ENCODE peak calls at places on chromosomes 7 and 10, in five cellular contexts. P is GM12878, H is H1, O is HepG2, T is K562. N is an unnamed sample.

GRCh38 chr7:30979027-30979426 is 15.3 kb downstream of the GHRHR start:
- DNase-seq in P (no peak), H (no peak), O (no peak), T (no peak), N (no peak)

GRCh38 chr10:113058175-113058961 is 108.3 kb downstream of the TCF7L2 start:
- DNase-seq in P (no peak), H (no peak), O (peak; percentile 67), T (no peak), N (peak; percentile 44)

GRCh38 chr10:47364366-47364765 is 16.2 kb downstream of the RBP3 start:
- DNase-seq in P (no peak), H (no peak), O (no peak), T (no peak), N (no peak)

GRCh38 chr10:102450374-102451104 is 804 bp downstream of the C10orf95 start:
- DNase-seq in P (peak; percentile 56), H (no peak), O (peak; percentile 75), T (peak; percentile 74), N (peak; percentile 95)

GRCh38 chr7:116120839-116121238 is 89.5 kb upstream of the TES start:
- DNase-seq in P (no peak), H (no peak), O (no peak), T (no peak), N (no peak)

GRCh38 chr10:74262856-74263255 is 111.8 kb downstream of the ADK start:
- DNase-seq in P (no peak), H (no peak), O (no peak), T (no peak), N (no peak)

GRCh38 chr10:77590344-77591237 is 47.0 kb downstream of the KCNMA1 start:
- DNase-seq in P (no peak), H (no peak), O (no peak), T (no peak), N (no peak)

GRCh38 chr10:97914171-97914836 is 64.7 kb downstream of the GOLGA7B start:
- DNase-seq in P (no peak), H (no peak), O (no peak), T (no peak), N (no peak)

GRCh38 chr7:145104400-145104799 is 268.5 kb upstream of the TPK1 start:
- DNase-seq in P (no peak), H (no peak), O (no peak), T (no peak), N (no peak)

GRCh38 chr7:143287935-143288826 is at the start of gene CASP2:
- DNase-seq in P (peak; percentile 91), H (peak; percentile 94), O (peak; percentile 89), T (peak; percentile 100), N (peak; percentile 100)

DNA sequence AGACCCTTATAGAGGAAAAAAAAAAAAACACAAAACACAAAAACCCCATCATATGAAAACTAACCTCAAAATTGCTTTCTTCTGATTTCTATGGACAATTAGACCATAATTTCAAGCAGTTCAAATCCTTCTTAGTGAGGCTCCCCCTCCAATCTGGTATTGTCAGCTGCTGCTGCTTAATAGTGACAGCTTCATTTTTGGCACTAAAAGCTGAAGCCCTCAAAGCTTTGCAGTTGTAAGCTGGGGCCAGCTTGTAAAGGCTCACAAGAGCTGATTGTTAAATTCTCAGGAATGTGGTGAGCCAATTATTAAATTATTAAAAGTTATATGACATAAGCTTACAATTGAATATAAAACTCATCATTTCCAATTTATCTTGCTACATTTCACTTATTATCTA is 21.9 kb downstream of the ATXN7L1 start:
- DNase-seq in P (no peak), H (no peak), O (no peak), T (no peak), N (no peak)
- TF ChIP-seq USF2 in P (no peak), H (no peak), O (no peak), T (no peak), N (no peak)

GRCh38 chr7:105721571-105722104 is 140.3 kb upstream of the EFCAB10 start:
- DNase-seq in P (no peak), H (peak; percentile 19), O (no peak), T (no peak), N (no peak)
- TF ChIP-seq CHD2 in P (no peak), H (no peak), O (no peak), T (no peak), N (no peak)

DNA sequence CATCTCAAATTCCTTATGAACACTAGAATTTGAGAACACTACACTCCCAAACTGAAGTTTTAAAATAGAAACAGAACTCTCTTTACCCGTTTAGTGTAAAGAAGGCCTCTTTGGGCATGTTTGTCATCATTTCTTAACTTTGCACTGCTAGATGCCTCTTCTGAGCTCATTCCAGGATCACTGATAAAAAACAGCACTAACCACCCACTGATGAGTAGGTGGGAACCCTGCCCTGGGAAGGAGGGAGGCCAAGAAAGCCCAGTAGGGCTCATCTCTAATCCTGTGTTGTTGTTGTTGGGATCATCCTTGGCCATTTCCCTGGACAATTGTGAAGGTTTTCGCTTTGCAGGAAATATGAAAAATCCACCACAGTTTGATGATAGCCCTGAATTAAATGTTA is 68.2 kb downstream of the CUBN start:
- DNase-seq in P (no peak), H (no peak), O (no peak), T (peak; percentile 9), N (no peak)
- TF ChIP-seq JUND in P (no peak), H (no peak), O (no peak), T (no peak), N (peak; percentile 31)

GRCh38 chr10:105017116-105017515 is 376.0 kb downstream of the SORCS3 start:
- DNase-seq in P (no peak), H (no peak), O (no peak), T (no peak), N (no peak)
- TF ChIP-seq USF2 in P (no peak), H (no peak), O (no peak), T (no peak), N (no peak)

GRCh38 chr10:84237199-84238051 is 3.9 kb downstream of the LRIT1 start:
- DNase-seq in P (no peak), H (peak; percentile 38), O (no peak), T (peak; percentile 63), N (no peak)
- TF ChIP-seq CHD2 in P (no peak), H (no peak), O (no peak), T (no peak), N (no peak)

GRCh38 chr10:126084369-126084768 is 188.0 kb downstream of the FANK1 start:
- DNase-seq in P (no peak), H (no peak), O (no peak), T (no peak), N (no peak)

GRCh38 chr10:126075009-126075408 is 178.6 kb downstream of the FANK1 start:
- DNase-seq in P (no peak), H (no peak), O (no peak), T (no peak), N (no peak)

GRCh38 chr10:126082067-126082466 is 185.7 kb downstream of the FANK1 start:
- DNase-seq in P (no peak), H (no peak), O (no peak), T (no peak), N (no peak)

GRCh38 chr10:126080303-126080825 is 184.0 kb downstream of the FANK1 start:
- DNase-seq in P (no peak), H (no peak), O (no peak), T (no peak), N (no peak)

DNA sequence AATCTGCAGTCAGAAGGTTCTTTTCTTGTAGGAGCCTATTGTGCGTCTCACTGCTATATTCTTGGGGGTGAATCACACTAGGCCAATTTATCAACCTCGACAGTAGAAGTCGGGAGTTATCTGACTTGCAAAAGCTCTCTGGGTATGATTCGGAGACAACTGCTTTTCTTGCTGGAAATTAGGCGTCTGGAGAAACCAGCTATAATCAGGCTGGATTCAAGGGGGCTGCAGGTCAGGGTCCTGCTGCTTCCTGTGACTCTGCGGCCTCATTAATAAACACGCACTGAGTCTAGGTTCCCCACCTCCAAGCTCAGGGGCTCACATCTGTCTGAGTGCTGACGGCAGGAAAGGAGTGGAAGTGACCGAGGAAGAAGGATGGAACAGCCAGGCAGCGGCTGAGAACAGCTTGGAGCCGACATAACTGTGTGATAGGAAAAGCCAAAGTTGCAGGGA is 184.5 kb downstream of the FANK1 start:
- DNase-seq in P (no peak), H (no peak), O (no peak), T (no peak), N (no peak)
- TF ChIP-seq JUND in P (no peak), H (no peak), O (no peak), T (no peak), N (peak; percentile 69)

DNA sequence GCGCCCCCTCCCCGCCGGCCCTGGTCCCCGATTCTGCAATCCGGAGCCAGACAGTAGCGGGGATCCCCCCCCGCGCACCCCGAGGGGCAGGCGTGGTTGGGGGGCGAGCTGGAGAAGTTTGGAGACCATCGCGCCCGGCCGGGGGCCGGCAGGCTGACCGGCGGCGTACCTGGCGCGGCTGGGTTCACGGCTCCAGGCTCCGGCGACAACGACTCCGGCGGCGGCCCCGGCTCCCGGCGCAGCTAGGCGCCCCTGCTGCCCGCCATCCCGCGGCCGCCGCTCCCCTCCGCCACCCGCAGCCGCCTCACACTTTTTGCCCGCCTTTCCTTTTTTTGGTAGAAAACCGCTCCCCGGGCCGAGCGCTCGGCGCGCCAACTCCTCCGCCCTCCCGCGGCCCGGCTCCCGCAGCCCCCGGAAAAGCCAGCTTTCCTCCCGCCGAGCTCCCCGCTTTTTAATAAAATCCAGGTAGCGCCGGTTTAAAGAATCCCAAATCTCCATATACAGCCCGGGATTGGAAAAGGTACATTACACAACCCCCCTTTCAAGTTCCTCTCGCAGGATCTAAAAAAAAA is at the start of gene TNRC18:
- DNase-seq in P (no peak), H (no peak), O (no peak), T (peak; percentile 50), N (peak; percentile 76)
- TF ChIP-seq USF2 in P (no peak), H (no peak), O (no peak), T (no peak), N (no peak)

DNA sequence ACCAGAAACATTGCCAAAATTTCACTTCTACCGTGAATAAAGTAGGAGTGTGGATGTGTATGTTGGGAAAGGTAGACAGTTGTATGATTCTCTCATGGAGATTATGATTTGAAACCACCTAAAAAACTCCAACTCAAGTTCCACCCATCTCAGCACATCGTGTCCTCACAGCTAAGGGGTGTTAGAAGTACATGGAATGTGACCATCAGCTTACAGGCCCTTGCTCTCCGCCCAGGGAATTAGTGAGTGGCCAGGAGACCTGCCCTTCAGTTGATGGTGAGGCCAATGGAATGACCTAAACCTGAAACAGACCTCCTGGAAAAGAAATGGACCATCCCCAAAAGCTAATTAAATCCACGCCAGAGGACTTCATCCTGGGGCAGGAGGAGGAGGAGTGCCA is 2.1 kb upstream of the WNT2 start:
- DNase-seq in P (no peak), H (no peak), O (no peak), T (no peak), N (no peak)
- TF ChIP-seq CHD2 in P (no peak), H (no peak), O (no peak), T (no peak), N (no peak)

GRCh38 chr7:50431316-50431715 is 18.8 kb downstream of the FIGNL1 start:
- DNase-seq in P (no peak), H (no peak), O (no peak), T (no peak), N (no peak)

GRCh38 chr7:50436133-50436802 is 13.9 kb downstream of the FIGNL1 start:
- DNase-seq in P (no peak), H (no peak), O (no peak), T (no peak), N (no peak)

GRCh38 chr7:50427518-50427917 is 22.6 kb downstream of the FIGNL1 start:
- DNase-seq in P (no peak), H (no peak), O (no peak), T (no peak), N (no peak)

GRCh38 chr7:50426280-50427045 is 23.7 kb downstream of the FIGNL1 start:
- DNase-seq in P (no peak), H (no peak), O (peak; percentile 19), T (no peak), N (no peak)

GRCh38 chr7:50431906-50432305 is 18.2 kb downstream of the FIGNL1 start:
- DNase-seq in P (no peak), H (no peak), O (no peak), T (no peak), N (no peak)
- TF ChIP-seq JUND in P (no peak), H (no peak), O (no peak), T (no peak), N (no peak)